ENCODE peak calls at places on chromosomes 6 and 20, in nine cellular contexts. Z, K, H, Y, J, D, V, B and M are unnamed samples.

GRCh38 chr20:17794400-17794799 is 94.6 kb downstream of the BANF2 start:
- DNase-seq in J (no peak), B (no peak), V (no peak), Y (no peak), D (no peak), Z (no peak), K (no peak), H (no peak), M (no peak)

GRCh38 chr20:39041067-39041466 is 78.9 kb downstream of the DHX35 start:
- DNase-seq in D (no peak), B (no peak), J (no peak), Y (no peak), Z (no peak), V (no peak), H (no peak), K (no peak), M (no peak)

GRCh38 chr6:167317172-167317571 is 7.7 kb upstream of the TTLL2 start:
- DNase-seq in D (no peak), J (no peak), B (no peak), Z (no peak), V (no peak), K (no peak), Y (no peak), H (no peak), M (no peak)

GRCh38 chr20:50624351-50625016 is 66.9 kb downstream of the RIPOR3 start:
- DNase-seq in D (no peak), H (no peak), J (no peak), B (peak), V (peak), Z (no peak), K (no peak), Y (no peak), M (no peak)

GRCh38 chr6:151067684-151068596 is 171.8 kb upstream of the AKAP12 start:
- DNase-seq in V (no peak), J (no peak), Z (peak), H (no peak), Y (peak), D (peak), K (no peak), B (peak), M (no peak)

GRCh38 chr6:123745877-123746276 is 57.8 kb upstream of the NKAIN2 start:
- DNase-seq in J (no peak), Y (no peak), D (no peak), B (no peak), Z (no peak), V (no peak), K (no peak), H (no peak), M (no peak)

GRCh38 chr6:163419413-163420314 is 5.1 kb downstream of the QKI start:
- DNase-seq in Y (no peak), J (no peak), V (no peak), H (no peak), K (no peak), Z (no peak), D (no peak), B (no peak), M (peak)

GRCh38 chr6:160790028-160790792 is 88.2 kb downstream of the PLG start:
- DNase-seq in H (no peak), Z (no peak), B (no peak), Y (no peak), D (no peak), V (no peak), K (no peak), J (no peak), M (peak)

GRCh38 chr6:36361071-36361470 is 24.4 kb upstream of the BNIP5 start:
- DNase-seq in Z (no peak), Y (no peak), B (no peak), K (no peak), J (no peak), H (no peak), D (no peak), V (no peak), M (peak)

GRCh38 chr6:12009904-12010634 is 2.0 kb upstream of the HIVEP1 start:
- DNase-seq in B (no peak), D (peak), J (no peak), V (peak), H (no peak), K (no peak), Y (peak), Z (no peak), M (peak)

GRCh38 chr6:167121471-167121870 is 1.4 kb upstream of the CCR6 start:
- DNase-seq in B (no peak), J (no peak), K (no peak), Y (no peak), D (no peak), V (no peak), Z (no peak), H (no peak), M (no peak)

GRCh38 chr20:4227085-4227821 is 211.9 kb upstream of the RNF24 start:
- DNase-seq in Y (peak), B (no peak), Z (no peak), D (no peak), V (peak), K (peak), H (no peak), J (no peak), M (peak)

GRCh38 chr20:13771853-13772453 is 12.8 kb downstream of the ESF1 start:
- DNase-seq in V (peak), Z (no peak), Y (peak), J (peak), D (no peak), K (no peak), H (peak), B (peak), M (no peak)

GRCh38 chr6:11798096-11798495 is 19.5 kb upstream of the ADTRP start:
- DNase-seq in D (no peak), Z (no peak), B (no peak), H (no peak), K (no peak), V (no peak), Y (no peak), J (no peak), M (no peak)

GRCh38 chr20:38935967-38936407 is 9.8 kb downstream of the FAM83D start:
- DNase-seq in Z (no peak), J (no peak), D (no peak), V (no peak), H (no peak), K (no peak), B (no peak), Y (no peak), M (no peak)

GRCh38 chr6:168711049-168711640 is 270.2 kb downstream of the SMOC2 start:
- DNase-seq in K (peak), Z (no peak), J (no peak), Y (no peak), V (no peak), B (no peak), H (no peak), D (no peak), M (no peak)

GRCh38 chr6:38818691-38819090 is 103.6 kb downstream of the DNAH8 start:
- DNase-seq in V (no peak), K (no peak), D (no peak), B (no peak), Z (no peak), J (no peak), Y (no peak), H (no peak), M (no peak)

GRCh38 chr6:43708857-43709653 is 21.5 kb upstream of the MRPS18A start:
- DNase-seq in V (no peak), J (no peak), B (no peak), D (peak), H (no peak), K (no peak), Z (no peak), Y (no peak), M (peak)

GRCh38 chr6:167244991-167245390 is 46.1 kb upstream of the UNC93A start:
- DNase-seq in J (no peak), D (no peak), H (no peak), K (no peak), B (no peak), Y (no peak), V (peak), Z (no peak), M (no peak)

GRCh38 chr6:30169658-30170614 is 6.6 kb downstream of the TRIM15 start:
- DNase-seq in V (peak), H (peak), K (peak), J (peak), D (no peak), Z (no peak), Y (peak), B (peak), M (peak)